ENCODE peak calls at places on chromosomes 5 and 9, in seven cellular contexts. W, D, Z, O, V, A and T are unnamed samples.

GRCh38 chr9:71806916-71807315 is 38.6 kb upstream of the CEMIP2 start:
- DNase-seq in W (peak; percentile 79), O (peak; percentile 55), D (peak; percentile 32), A (peak; percentile 92), V (no peak), Z (no peak), T (peak; percentile 78)

GRCh38 chr5:32572778-32573480 is 12.4 kb upstream of the SUB1 start:
- DNase-seq in V (no peak), O (no peak), D (no peak), W (no peak), Z (no peak), A (no peak), T (no peak)

GRCh38 chr5:169805527-169805934 is 168.5 kb downstream of the DOCK2 start:
- DNase-seq in Z (no peak), A (no peak), O (no peak), V (no peak), W (no peak), D (no peak), T (no peak)

GRCh38 chr5:178234753-178235599 is 2.4 kb upstream of the PHYKPL start:
- DNase-seq in V (peak; percentile 73), A (peak; percentile 75), D (no peak), W (peak; percentile 87), Z (peak; percentile 81), O (no peak), T (peak; percentile 73)

GRCh38 chr9:27683181-27683580 is 109.9 kb upstream of the C9orf72 start:
- DNase-seq in W (no peak), A (no peak), V (no peak), D (no peak), Z (no peak), O (no peak), T (no peak)

GRCh38 chr9:113650207-113651131 is 186.9 kb downstream of the RGS3 start:
- DNase-seq in D (no peak), O (no peak), V (no peak), Z (no peak), A (peak; percentile 94), W (peak; percentile 72), T (no peak)

GRCh38 chr5:36741138-36741537 is 134.7 kb downstream of the SLC1A3 start:
- DNase-seq in O (no peak), V (no peak), A (no peak), W (no peak), D (no peak), Z (no peak), T (peak; percentile 86)

GRCh38 chr5:78778538-78778937 is 130.0 kb upstream of the LHFPL2 start:
- DNase-seq in A (no peak), D (no peak), O (no peak), W (no peak), V (no peak), Z (no peak), T (no peak)

GRCh38 chr9:110048976-110049698 is 158.8 kb downstream of the C9orf152 start:
- DNase-seq in A (peak; percentile 61), D (no peak), Z (no peak), V (no peak), O (no peak), W (peak; percentile 23), T (no peak)

GRCh38 chr9:14315754-14316573 is 2.0 kb upstream of the NFIB start:
- DNase-seq in A (peak; percentile 21), D (no peak), V (peak; percentile 59), W (peak; percentile 31), Z (no peak), O (peak; percentile 38), T (no peak)

GRCh38 chr9:123509646-123510045 is 153.6 kb downstream of the CRB2 start:
- DNase-seq in W (no peak), O (no peak), Z (no peak), V (no peak), A (no peak), D (no peak), T (no peak)

GRCh38 chr9:129022037-129022436 is 6.1 kb downstream of the SH3GLB2 start:
- DNase-seq in W (no peak), D (no peak), V (no peak), A (no peak), O (no peak), Z (no peak), T (no peak)

GRCh38 chr9:90007516-90008430 is 403.0 kb downstream of the GADD45G start:
- DNase-seq in V (no peak), O (no peak), Z (no peak), W (no peak), D (peak; percentile 58), A (peak; percentile 13), T (no peak)

GRCh38 chr5:93221-93980 is 1.4 kb downstream of the PLEKHG4B start:
- DNase-seq in Z (no peak), D (no peak), V (no peak), O (no peak), A (no peak), W (no peak), T (no peak)

GRCh38 chr9:138008081-138008841 is 130.7 kb downstream of the CACNA1B start:
- DNase-seq in V (peak; percentile 19), D (no peak), W (no peak), A (no peak), Z (peak; percentile 47), O (no peak), T (peak; percentile 16)